ENCODE peak calls at places on chromosomes 13 and 19, in four cellular contexts. One of them, this sample, is unnamed.

GRCh38 chr19:29092712-29093552 is 120.0 kb downstream of the UQCRFS1 start:
- DNase-seq in GM12878: no peak
- DNase-seq in suprapubic skin: no peak
- DNase-seq in heart left ventricle: no peak
- DNase-seq in this sample: no peak

GRCh38 chr19:1249298-1249989 is 1.1 kb downstream of the MIDN start:
- DNase-seq in suprapubic skin: peak
- DNase-seq in GM12878: no peak
- DNase-seq in heart left ventricle: peak
- DNase-seq in this sample: peak

GRCh38 chr19:18832331-18833140 is 777 bp downstream of the UPF1 start:
- DNase-seq in suprapubic skin: no peak
- DNase-seq in heart left ventricle: no peak
- DNase-seq in GM12878: no peak
- DNase-seq in this sample: no peak

GRCh38 chr19:16452321-16452720 is 19.4 kb downstream of the EPS15L1 start:
- DNase-seq in suprapubic skin: no peak
- DNase-seq in GM12878: no peak
- DNase-seq in heart left ventricle: no peak
- DNase-seq in this sample: no peak

GRCh38 chr19:15126511-15126910 is 19.3 kb downstream of the SYDE1 start:
- DNase-seq in heart left ventricle: no peak
- DNase-seq in GM12878: no peak
- DNase-seq in suprapubic skin: no peak
- DNase-seq in this sample: no peak

GRCh38 chr13:112690242-112690943 is 555 bp downstream of the ATP11A start:
- DNase-seq in suprapubic skin: peak
- DNase-seq in heart left ventricle: peak
- DNase-seq in GM12878: no peak
- DNase-seq in this sample: no peak

GRCh38 chr13:38308736-38309135 is 40.9 kb upstream of the UFM1 start:
- DNase-seq in GM12878: no peak
- DNase-seq in heart left ventricle: no peak
- DNase-seq in suprapubic skin: no peak
- DNase-seq in this sample: no peak

GRCh38 chr13:113968463-113969310 is 5.2 kb downstream of the C13orf46 start:
- DNase-seq in heart left ventricle: no peak
- DNase-seq in suprapubic skin: peak
- DNase-seq in GM12878: no peak
- DNase-seq in this sample: peak

GRCh38 chr13:98484289-98485219 is 92.4 kb downstream of the STK24 start:
- DNase-seq in heart left ventricle: peak
- DNase-seq in GM12878: no peak
- DNase-seq in suprapubic skin: peak
- DNase-seq in this sample: peak

GRCh38 chr19:30046522-30046921 is 104.5 kb downstream of the URI1 start:
- DNase-seq in GM12878: peak
- DNase-seq in suprapubic skin: no peak
- DNase-seq in heart left ventricle: no peak
- DNase-seq in this sample: no peak

GRCh38 chr19:17847538-17848366 is at the start of gene JAK3:
- DNase-seq in suprapubic skin: no peak
- DNase-seq in heart left ventricle: peak
- DNase-seq in GM12878: peak
- DNase-seq in this sample: no peak

GRCh38 chr13:79128158-79128557 is 277.9 kb downstream of the RBM26 start:
- DNase-seq in suprapubic skin: no peak
- DNase-seq in heart left ventricle: no peak
- DNase-seq in GM12878: peak
- DNase-seq in this sample: no peak

GRCh38 chr13:98428256-98428966 is 148.5 kb downstream of the STK24 start:
- DNase-seq in suprapubic skin: no peak
- DNase-seq in GM12878: no peak
- DNase-seq in heart left ventricle: no peak
- DNase-seq in this sample: no peak

GRCh38 chr13:43883636-43884035 is 3.9 kb downstream of the LACC1 start:
- DNase-seq in heart left ventricle: no peak
- DNase-seq in GM12878: no peak
- DNase-seq in suprapubic skin: no peak
- DNase-seq in this sample: no peak

GRCh38 chr13:113035209-113035800 is 66.3 kb downstream of the MCF2L start:
- DNase-seq in suprapubic skin: no peak
- DNase-seq in heart left ventricle: no peak
- DNase-seq in GM12878: no peak
- DNase-seq in this sample: no peak

GRCh38 chr13:113320226-113320875 is 23.3 kb downstream of the LAMP1 start:
- DNase-seq in suprapubic skin: no peak
- DNase-seq in GM12878: no peak
- DNase-seq in heart left ventricle: no peak
- DNase-seq in this sample: no peak

GRCh38 chr19:13153627-13154240 is 3.5 kb downstream of the IER2 start:
- DNase-seq in suprapubic skin: no peak
- DNase-seq in GM12878: no peak
- DNase-seq in heart left ventricle: no peak
- DNase-seq in this sample: peak

GRCh38 chr13:26074706-26075105 is 22.9 kb upstream of the SHISA2 start:
- DNase-seq in heart left ventricle: no peak
- DNase-seq in suprapubic skin: no peak
- DNase-seq in GM12878: no peak
- DNase-seq in this sample: no peak

GRCh38 chr13:28534801-28535200 is 39.9 kb upstream of the FLT1 start:
- DNase-seq in suprapubic skin: no peak
- DNase-seq in heart left ventricle: no peak
- DNase-seq in GM12878: no peak
- DNase-seq in this sample: no peak

GRCh38 chr13:87147076-87147475 is 524.1 kb upstream of the SLITRK5 start:
- DNase-seq in GM12878: no peak
- DNase-seq in heart left ventricle: no peak
- DNase-seq in suprapubic skin: no peak
- DNase-seq in this sample: no peak

GRCh38 chr19:35509018-35509652 is 4.3 kb downstream of the DMKN start:
- DNase-seq in suprapubic skin: no peak
- DNase-seq in heart left ventricle: no peak
- DNase-seq in GM12878: peak
- DNase-seq in this sample: no peak

GRCh38 chr13:57832187-57832586 is 200.6 kb downstream of the PCDH17 start:
- DNase-seq in GM12878: no peak
- DNase-seq in heart left ventricle: no peak
- DNase-seq in suprapubic skin: no peak
- DNase-seq in this sample: no peak

GRCh38 chr13:20043207-20043925 is 84.8 kb downstream of the ZMYM2 start:
- DNase-seq in suprapubic skin: no peak
- DNase-seq in GM12878: no peak
- DNase-seq in heart left ventricle: no peak
- DNase-seq in this sample: no peak

GRCh38 chr19:36213793-36214387 is 575 bp downstream of the ZNF565 start:
- DNase-seq in GM12878: no peak
- DNase-seq in heart left ventricle: no peak
- DNase-seq in suprapubic skin: no peak
- DNase-seq in this sample: no peak

GRCh38 chr13:20672772-20673171 is 30.7 kb upstream of the IL17D start:
- DNase-seq in GM12878: no peak
- DNase-seq in suprapubic skin: no peak
- DNase-seq in heart left ventricle: no peak
- DNase-seq in this sample: no peak

GRCh38 chr19:10808937-10809655 is 26.9 kb downstream of the TMED1 start:
- DNase-seq in GM12878: no peak
- DNase-seq in suprapubic skin: no peak
- DNase-seq in heart left ventricle: no peak
- DNase-seq in this sample: no peak

GRCh38 chr13:49935171-49936084 is 712 bp downstream of the SPRYD7 start:
- DNase-seq in GM12878: no peak
- DNase-seq in heart left ventricle: peak
- DNase-seq in suprapubic skin: no peak
- DNase-seq in this sample: peak

GRCh38 chr19:34505321-34506025 is 23.9 kb downstream of the WTIP start:
- DNase-seq in suprapubic skin: no peak
- DNase-seq in heart left ventricle: peak
- DNase-seq in GM12878: no peak
- DNase-seq in this sample: peak

GRCh38 chr19:47469719-47470118 is 2.0 kb downstream of the SLC8A2 start:
- DNase-seq in GM12878: no peak
- DNase-seq in heart left ventricle: no peak
- DNase-seq in suprapubic skin: no peak
- DNase-seq in this sample: no peak

GRCh38 chr13:101455863-101456262 is 3.4 kb downstream of the ITGBL1 start:
- DNase-seq in suprapubic skin: no peak
- DNase-seq in heart left ventricle: no peak
- DNase-seq in GM12878: no peak
- DNase-seq in this sample: no peak

DNA sequence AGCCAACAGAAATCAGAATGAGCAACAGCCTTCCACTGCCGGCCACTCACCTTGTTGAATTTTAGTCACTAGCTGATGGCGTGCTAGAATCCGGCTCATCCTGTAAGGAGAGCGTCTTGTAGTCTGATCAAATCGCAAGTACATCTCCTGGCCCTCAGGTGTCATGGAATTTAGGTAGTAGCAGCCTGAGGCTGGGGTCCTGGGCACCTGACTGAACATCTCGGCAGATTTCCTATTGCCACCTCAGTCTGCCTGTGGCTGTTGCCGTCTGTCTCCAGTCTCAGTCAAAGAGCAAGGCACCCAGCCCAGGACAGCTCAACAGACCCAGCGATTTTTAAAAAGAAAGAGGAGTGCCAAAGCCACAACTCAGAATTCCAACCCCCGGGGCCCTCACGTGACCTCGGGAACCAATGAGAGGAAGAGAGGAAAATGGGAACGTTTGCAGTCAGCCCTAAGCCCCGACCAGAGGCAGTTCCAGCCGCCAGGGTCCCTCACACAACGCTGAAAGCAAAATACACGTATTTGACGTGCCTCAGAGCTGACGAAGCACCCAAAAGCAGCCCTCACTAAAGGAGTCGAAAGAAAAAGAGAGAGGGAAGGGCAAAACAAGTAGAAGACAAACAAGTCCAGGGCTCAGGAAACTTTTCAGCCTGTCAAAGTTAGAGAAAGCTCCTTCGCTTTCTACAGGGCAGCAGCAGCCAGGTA is at the start of gene STARD13:
- DNase-seq in GM12878: peak
- DNase-seq in suprapubic skin: peak
- DNase-seq in heart left ventricle: peak
- DNase-seq in this sample: peak
- TF ChIP-seq POLR2A in GM12878: peak
- TF ChIP-seq POLR2A in suprapubic skin: peak
- TF ChIP-seq POLR2A in heart left ventricle: no peak
- TF ChIP-seq POLR2A in this sample: peak

GRCh38 chr19:38079926-38080380 is 144.1 kb downstream of the DPF1 start:
- DNase-seq in GM12878: peak
- DNase-seq in heart left ventricle: no peak
- DNase-seq in suprapubic skin: no peak
- DNase-seq in this sample: no peak

GRCh38 chr19:38081547-38082255 is 142.3 kb downstream of the DPF1 start:
- DNase-seq in heart left ventricle: no peak
- DNase-seq in suprapubic skin: no peak
- DNase-seq in GM12878: no peak
- DNase-seq in this sample: no peak

GRCh38 chr19:38076337-38076736 is 147.7 kb downstream of the DPF1 start:
- DNase-seq in GM12878: no peak
- DNase-seq in suprapubic skin: no peak
- DNase-seq in heart left ventricle: no peak
- DNase-seq in this sample: no peak

GRCh38 chr19:38082256-38083118 is 141.5 kb downstream of the DPF1 start:
- DNase-seq in suprapubic skin: no peak
- DNase-seq in heart left ventricle: no peak
- DNase-seq in GM12878: no peak
- DNase-seq in this sample: no peak

DNA sequence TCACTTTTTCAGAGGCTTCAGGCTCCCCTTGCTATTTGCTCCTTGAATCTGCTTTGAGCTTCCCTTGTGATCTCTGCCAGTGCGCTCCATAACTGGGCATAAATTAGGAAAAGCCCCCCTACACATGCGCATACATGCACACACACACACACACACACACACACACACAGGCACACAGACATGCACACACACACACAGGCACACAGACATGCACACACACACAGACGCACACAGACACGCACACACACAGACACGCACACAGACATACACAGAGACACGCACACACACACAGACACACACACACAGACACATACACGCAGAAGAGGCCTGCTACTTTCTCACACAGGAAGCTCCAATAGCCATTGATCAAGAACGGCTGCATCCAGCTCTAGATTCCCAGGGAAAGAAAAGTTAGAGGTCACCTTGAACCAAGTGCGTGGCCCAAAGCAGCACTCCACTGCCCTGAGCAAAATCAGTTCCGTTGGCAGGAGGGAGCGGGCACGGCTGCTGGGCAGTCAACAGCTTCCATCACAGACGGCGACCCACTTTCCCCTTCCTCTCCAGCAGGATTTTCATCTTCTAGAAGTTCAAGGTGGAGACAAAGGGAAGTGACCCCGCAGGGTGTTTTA is 145.6 kb downstream of the DPF1 start:
- DNase-seq in heart left ventricle: no peak
- DNase-seq in suprapubic skin: no peak
- DNase-seq in GM12878: no peak
- DNase-seq in this sample: no peak
- H3K4me3 ChIP-seq in heart left ventricle: no peak
- H3K4me3 ChIP-seq in suprapubic skin: no peak
- H3K4me3 ChIP-seq in GM12878: no peak
- H3K4me3 ChIP-seq in this sample: no peak

GRCh38 chr19:41445575-41445974 is 2.6 kb downstream of the ERICH4 start:
- DNase-seq in GM12878: no peak
- DNase-seq in heart left ventricle: no peak
- DNase-seq in suprapubic skin: no peak
- DNase-seq in this sample: no peak
- TF ChIP-seq CTCF in GM12878: no peak
- TF ChIP-seq CTCF in heart left ventricle: no peak
- TF ChIP-seq CTCF in suprapubic skin: no peak
- TF ChIP-seq CTCF in this sample: no peak

DNA sequence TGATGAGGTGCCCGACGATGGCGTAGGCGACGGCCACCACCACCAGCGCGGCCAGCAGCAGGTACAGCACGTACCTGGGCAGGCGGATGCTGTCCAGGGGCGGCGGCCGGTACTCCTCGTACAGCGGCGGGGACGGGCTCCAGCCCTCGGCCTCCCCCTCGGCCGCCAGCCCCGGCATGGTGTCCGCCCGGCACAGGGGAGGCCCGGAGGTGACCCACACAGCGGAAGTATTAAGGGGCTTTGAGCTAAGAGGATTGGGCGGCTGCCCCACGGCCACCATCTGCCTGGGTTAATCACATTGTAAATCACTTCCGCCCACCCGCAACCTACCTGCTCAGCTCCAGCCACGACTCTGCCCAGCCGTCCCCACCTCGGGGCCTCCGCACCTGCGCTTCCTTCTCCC is at the start of gene SMIM44:
- DNase-seq in heart left ventricle: no peak
- DNase-seq in GM12878: no peak
- DNase-seq in suprapubic skin: no peak
- DNase-seq in this sample: no peak
- TF ChIP-seq POLR2A in heart left ventricle: no peak
- TF ChIP-seq POLR2A in GM12878: no peak
- TF ChIP-seq POLR2A in suprapubic skin: no peak
- TF ChIP-seq POLR2A in this sample: no peak

This sample was measured in sigmoid colon.